ENCODE peak calls at places on chromosomes 6 and 20, in four cellular contexts. P is adrenal gland, Q is body of pancreas, X is vagina. B is an unnamed sample. For H3K4me1 and H3K36me3, the result is how much of the 10 kb centered on the place peaks cover.

GRCh38 chr6:39594304-39594703 is 130.9 kb downstream of the KIF6 start:
- DNase-seq in P (no peak), Q (no peak), X (no peak), B (no peak)

GRCh38 chr20:38153011-38153329 is 12.1 kb downstream of the TGM2 start:
- DNase-seq in P (no peak), Q (no peak), X (no peak), B (no peak)

GRCh38 chr6:81708306-81708705 is 44.2 kb downstream of the TENT5A start:
- DNase-seq in P (no peak), Q (no peak), X (no peak), B (no peak)

GRCh38 chr6:26087284-26088115 is at the start of gene HFE:
- DNase-seq in P (peak), Q (peak), X (no peak), B (no peak)

GRCh38 chr6:12245763-12246720 is 44.1 kb upstream of the EDN1 start:
- DNase-seq in P (no peak), Q (no peak), X (no peak), B (no peak)

GRCh38 chr20:57934007-57934805 is 224.4 kb upstream of the PMEPA1 start:
- DNase-seq in P (no peak), Q (no peak), X (no peak), B (no peak)

GRCh38 chr6:26020291-26020982 is 57.8 kb downstream of the TRIM38 start:
- DNase-seq in P (peak), Q (peak), X (no peak), B (no peak)

GRCh38 chr6:132133734-132134490 is 182.7 kb upstream of the CCN2 start:
- DNase-seq in P (peak), Q (peak), X (no peak), B (no peak)

GRCh38 chr6:163756079-163756478 is 341.6 kb downstream of the QKI start:
- DNase-seq in P (no peak), Q (no peak), X (no peak), B (no peak)

GRCh38 chr6:45845546-45845945 is 170.1 kb downstream of the CLIC5 start:
- DNase-seq in P (no peak), Q (no peak), X (no peak), B (no peak)

GRCh38 chr20:3857405-3857804 is 10.8 kb downstream of the MAVS start:
- DNase-seq in P (no peak), Q (no peak), X (no peak), B (no peak)

GRCh38 chr6:142702501-142703460 is 242.2 kb downstream of the HIVEP2 start:
- DNase-seq in P (peak), Q (peak), X (no peak), B (no peak)

GRCh38 chr6:48098923-48099322 is 12.1 kb downstream of the PTCHD4 start:
- DNase-seq in P (no peak), Q (no peak), X (no peak), B (no peak)

GRCh38 chr6:37517411-37517812 is 17.7 kb upstream of the CCDC167 start:
- DNase-seq in P (no peak), Q (peak), X (no peak), B (no peak)

GRCh38 chr6:28401172-28401571 is 1.6 kb upstream of the ZSCAN12 start:
- DNase-seq in P (no peak), Q (no peak), X (no peak), B (no peak)

GRCh38 chr6:153328194-153328593 is 197.1 kb upstream of the RGS17 start:
- DNase-seq in P (no peak), Q (no peak), X (no peak), B (no peak)

GRCh38 chr6:15080895-15081294 is 165.0 kb upstream of the JARID2 start:
- DNase-seq in P (no peak), Q (no peak), X (no peak), B (no peak)

GRCh38 chr20:31827059-31827458 is 7.9 kb downstream of the MYLK2 start:
- DNase-seq in P (no peak), Q (no peak), X (no peak), B (no peak)

GRCh38 chr20:36491901-36492617 is 49.3 kb upstream of the MYL9 start:
- DNase-seq in P (no peak), Q (no peak), X (no peak), B (no peak)

GRCh38 chr20:58868795-58869194 is 16.3 kb downstream of the GNAS start:
- DNase-seq in P (no peak), Q (no peak), X (no peak), B (no peak)

GRCh38 chr6:37314803-37315515 is 38.8 kb upstream of the RNF8 start:
- DNase-seq in P (peak), Q (peak), X (no peak), B (no peak)

DNA sequence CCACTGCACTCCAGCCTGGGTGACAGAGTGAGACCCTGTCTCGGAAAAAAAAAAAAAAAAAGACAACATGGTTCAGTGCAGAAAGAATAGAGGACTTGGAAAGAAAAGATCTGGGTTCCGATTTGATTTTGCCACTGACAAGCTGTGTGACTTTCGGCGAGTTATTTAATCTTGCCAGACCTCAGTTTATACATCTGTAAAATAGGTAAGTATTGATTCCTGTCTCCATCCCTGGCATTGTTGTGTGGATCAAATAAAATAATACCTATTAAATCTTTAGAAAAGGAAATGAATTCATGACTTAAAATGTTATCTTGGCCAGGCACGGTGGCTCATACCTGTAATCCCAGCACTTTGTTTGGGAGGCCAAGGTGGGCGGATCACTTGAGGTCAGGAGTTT is 7.0 kb downstream of the ITCH start:
- DNase-seq in P (no peak), Q (no peak), X (no peak), B (no peak)
- H3K4me1 ChIP-seq in P (under half), Q (under half), X (under half), B (under half)

GRCh38 chr6:105374010-105374420 is 28.9 kb downstream of the PREP start:
- DNase-seq in P (no peak), Q (no peak), X (no peak), B (no peak)
- H3K36me3 ChIP-seq in P (under half), Q (under half), X (under half), B (under half)

DNA sequence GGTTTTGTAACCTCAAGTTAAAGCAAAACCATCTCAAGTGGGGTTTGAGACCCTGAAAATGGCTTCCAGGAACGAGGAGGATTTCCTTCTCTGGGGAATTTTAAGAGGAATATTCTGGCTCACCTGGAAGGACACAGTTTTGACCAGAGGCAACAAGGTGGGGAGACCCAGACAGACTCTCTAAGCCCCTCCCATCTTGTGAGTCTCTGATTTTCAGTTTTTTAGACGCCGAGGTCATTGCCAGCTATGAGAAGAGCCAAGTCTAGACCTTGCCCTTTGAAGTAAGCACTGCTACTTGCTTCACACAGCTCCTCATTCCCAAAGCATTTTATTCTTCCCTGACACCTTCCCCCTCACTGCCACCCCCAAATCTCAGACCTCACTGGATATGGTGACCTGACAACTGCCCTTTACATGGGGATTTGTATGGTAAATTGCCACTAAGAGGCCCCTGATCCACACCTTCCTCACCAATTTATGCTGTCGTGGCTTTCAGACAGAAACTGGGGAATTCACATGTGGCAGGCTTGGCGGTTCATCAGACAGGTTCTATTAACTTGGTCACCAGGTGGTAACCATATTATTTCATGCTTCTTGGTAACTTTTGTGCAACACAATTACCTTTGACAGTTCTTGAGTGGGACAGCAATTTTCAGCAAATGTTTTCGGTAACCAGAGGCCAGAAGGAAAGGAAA is 116.2 kb downstream of the ISM1 start:
- DNase-seq in P (no peak), Q (no peak), X (no peak), B (no peak)
- H3K4me1 ChIP-seq in P (under half), Q (under half), X (under half), B (under half)

GRCh38 chr6:159616456-159616855 is 76.6 kb downstream of the SOD2 start:
- DNase-seq in P (no peak), Q (no peak), X (no peak), B (no peak)
- H3K36me3 ChIP-seq in P (under half), Q (under half), X (under half), B (under half)

DNA sequence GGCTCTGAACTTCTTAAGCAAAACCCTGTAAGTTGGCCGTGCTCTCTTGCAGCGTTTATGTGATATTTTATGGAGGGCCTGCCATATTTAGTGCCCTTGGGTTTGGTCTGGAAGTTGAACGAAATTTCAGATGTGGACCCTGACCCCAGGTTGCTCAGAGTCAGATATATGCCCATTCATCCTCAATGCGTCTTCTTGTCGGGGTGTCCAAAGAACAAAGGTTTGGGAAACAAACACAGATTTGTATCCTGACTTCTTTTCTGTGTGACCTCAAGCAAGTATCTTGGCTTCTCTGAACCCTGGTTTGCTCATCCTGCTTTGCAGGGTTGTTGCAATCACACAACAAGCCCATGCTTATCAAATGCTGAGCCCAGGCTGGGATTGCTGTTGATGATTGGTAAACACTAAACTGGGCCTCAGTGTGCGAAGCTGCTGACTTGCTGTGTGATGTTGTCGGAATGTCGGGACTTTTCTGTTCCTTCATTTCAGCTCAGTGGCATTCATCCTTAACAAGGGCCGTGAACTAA is 103.5 kb upstream of the PTPN1 start:
- DNase-seq in P (no peak), Q (no peak), X (no peak), B (no peak)
- H3K4me1 ChIP-seq in P (under half), Q (under half), X (under half), B (under half)

DNA sequence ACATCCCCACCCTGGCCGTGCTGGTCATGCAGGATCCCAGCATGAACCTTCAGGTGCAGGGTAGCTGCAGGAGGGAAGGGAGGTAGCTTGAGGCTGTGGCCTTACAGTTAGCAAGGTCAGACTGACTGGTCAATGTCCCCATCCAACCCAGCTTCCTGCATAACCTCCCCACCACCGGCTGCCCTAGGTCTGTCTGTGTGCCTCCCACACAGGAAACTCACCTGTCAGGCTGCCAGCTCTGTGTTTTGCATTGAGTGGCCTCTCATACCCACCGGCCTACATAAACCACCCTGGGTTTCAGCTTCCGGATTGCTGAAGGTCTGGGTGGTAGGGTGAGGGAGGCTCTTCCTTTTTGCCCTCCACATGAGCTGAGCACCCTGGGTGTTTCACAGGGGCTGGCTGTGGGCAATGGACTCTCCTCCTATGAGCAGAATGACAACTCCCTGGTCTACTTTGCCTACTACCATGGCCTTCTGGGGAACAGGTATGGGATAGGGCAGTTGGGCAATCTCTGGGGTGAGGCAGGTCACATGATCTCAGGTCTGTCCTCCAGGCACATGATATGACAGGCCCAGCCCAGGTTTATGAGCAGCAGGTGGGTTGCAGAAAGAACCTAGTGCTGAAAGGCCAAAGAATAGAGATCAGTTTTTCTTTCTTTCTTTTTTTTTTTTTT is 1.8 kb downstream of the CTSA start:
- DNase-seq in P (no peak), Q (no peak), X (no peak), B (no peak)
- H3K36me3 ChIP-seq in P (half or more), Q (under half), X (under half), B (under half)

GRCh38 chr20:9478801-9479200 is 35.6 kb upstream of the LAMP5 start:
- DNase-seq in P (no peak), Q (no peak), X (no peak), B (no peak)
- H3K4me1 ChIP-seq in P (under half), Q (under half), X (under half), B (under half)

GRCh38 chr6:43606019-43606418 is 23.0 kb downstream of the GTPBP2 start:
- DNase-seq in P (no peak), Q (no peak), X (no peak), B (no peak)
- H3K36me3 ChIP-seq in P (under half), Q (under half), X (under half), B (under half)

GRCh38 chr6:144343736-144344428 is 58.7 kb downstream of the UTRN start:
- DNase-seq in P (no peak), Q (peak), X (no peak), B (no peak)
- H3K4me1 ChIP-seq in P (half or more), Q (half or more), X (half or more), B (under half)

GRCh38 chr20:34302723-34303528 is at the start of gene AHCY:
- DNase-seq in P (peak), Q (peak), X (peak), B (peak)

GRCh38 chr20:34302312-34302722 is 838 bp downstream of the AHCY start:
- DNase-seq in P (no peak), Q (no peak), X (no peak), B (no peak)

GRCh38 chr20:34300809-34301586 is 2.2 kb downstream of the AHCY start:
- DNase-seq in P (no peak), Q (no peak), X (no peak), B (no peak)

GRCh38 chr20:34301587-34302311 is 1.4 kb downstream of the AHCY start:
- DNase-seq in P (peak), Q (no peak), X (no peak), B (no peak)

GRCh38 chr20:34299925-34300806 is 3.0 kb downstream of the AHCY start:
- DNase-seq in P (no peak), Q (no peak), X (no peak), B (no peak)
- H3K36me3 ChIP-seq in P (under half), Q (under half), X (under half), B (under half)